ENCODE peak calls at places on chromosomes 7 and 10, in five cellular contexts. One of them, this sample, is unnamed.

GRCh38 chr7:140635821-140636220 is 4.8 kb downstream of the DENND2A start:
- DNase-seq in activated CD4-positive, alpha-beta T cell treated with anti-CD3 and anti-CD28 coated beads, Interleukin-2, amount 10 ng/mL, durations not matched to agents 7 days and 5 days: no peak
- DNase-seq in T-helper 17 cell: no peak
- DNase-seq in memory B cell: no peak
- DNase-seq in left ventricle myocardium inferior: no peak
- DNase-seq in this sample: no peak

GRCh38 chr10:90929179-90929578 is 8.3 kb upstream of the ANKRD1 start:
- DNase-seq in T-helper 17 cell: no peak
- DNase-seq in memory B cell: no peak
- DNase-seq in activated CD4-positive, alpha-beta T cell treated with anti-CD3 and anti-CD28 coated beads, Interleukin-2, amount 10 ng/mL, durations not matched to agents 7 days and 5 days: no peak
- DNase-seq in left ventricle myocardium inferior: no peak
- DNase-seq in this sample: no peak

GRCh38 chr7:158650821-158651225 is 53.8 kb downstream of the NCAPG2 start:
- DNase-seq in activated CD4-positive, alpha-beta T cell treated with anti-CD3 and anti-CD28 coated beads, Interleukin-2, amount 10 ng/mL, durations not matched to agents 7 days and 5 days: no peak
- DNase-seq in left ventricle myocardium inferior: no peak
- DNase-seq in T-helper 17 cell: no peak
- DNase-seq in memory B cell: no peak
- DNase-seq in this sample: no peak

GRCh38 chr7:38932509-38933168 is 23.6 kb upstream of the VPS41 start:
- DNase-seq in T-helper 17 cell: no peak
- DNase-seq in left ventricle myocardium inferior: peak
- DNase-seq in activated CD4-positive, alpha-beta T cell treated with anti-CD3 and anti-CD28 coated beads, Interleukin-2, amount 10 ng/mL, durations not matched to agents 7 days and 5 days: peak
- DNase-seq in memory B cell: peak
- DNase-seq in this sample: peak

GRCh38 chr7:135742371-135742770 is 6.2 kb downstream of the FAM180A start:
- DNase-seq in activated CD4-positive, alpha-beta T cell treated with anti-CD3 and anti-CD28 coated beads, Interleukin-2, amount 10 ng/mL, durations not matched to agents 7 days and 5 days: no peak
- DNase-seq in left ventricle myocardium inferior: no peak
- DNase-seq in T-helper 17 cell: no peak
- DNase-seq in memory B cell: no peak
- DNase-seq in this sample: no peak

GRCh38 chr7:113912881-113913280 is 5.9 kb downstream of the PPP1R3A start:
- DNase-seq in left ventricle myocardium inferior: no peak
- DNase-seq in T-helper 17 cell: no peak
- DNase-seq in memory B cell: no peak
- DNase-seq in activated CD4-positive, alpha-beta T cell treated with anti-CD3 and anti-CD28 coated beads, Interleukin-2, amount 10 ng/mL, durations not matched to agents 7 days and 5 days: no peak
- DNase-seq in this sample: no peak

GRCh38 chr7:112173214-112173905 is 32.8 kb downstream of the DOCK4 start:
- DNase-seq in left ventricle myocardium inferior: no peak
- DNase-seq in memory B cell: no peak
- DNase-seq in T-helper 17 cell: no peak
- DNase-seq in activated CD4-positive, alpha-beta T cell treated with anti-CD3 and anti-CD28 coated beads, Interleukin-2, amount 10 ng/mL, durations not matched to agents 7 days and 5 days: no peak
- DNase-seq in this sample: no peak

GRCh38 chr10:125127110-125127509 is 33.3 kb downstream of the CTBP2 start:
- DNase-seq in activated CD4-positive, alpha-beta T cell treated with anti-CD3 and anti-CD28 coated beads, Interleukin-2, amount 10 ng/mL, durations not matched to agents 7 days and 5 days: no peak
- DNase-seq in left ventricle myocardium inferior: no peak
- DNase-seq in memory B cell: no peak
- DNase-seq in T-helper 17 cell: no peak
- DNase-seq in this sample: no peak

GRCh38 chr10:131655101-131655849 is 245.5 kb upstream of the PPP2R2D start:
- DNase-seq in activated CD4-positive, alpha-beta T cell treated with anti-CD3 and anti-CD28 coated beads, Interleukin-2, amount 10 ng/mL, durations not matched to agents 7 days and 5 days: no peak
- DNase-seq in left ventricle myocardium inferior: no peak
- DNase-seq in memory B cell: no peak
- DNase-seq in T-helper 17 cell: no peak
- DNase-seq in this sample: no peak

GRCh38 chr7:155357573-155358041 is 59.9 kb downstream of the INSIG1 start:
- DNase-seq in T-helper 17 cell: no peak
- DNase-seq in memory B cell: no peak
- DNase-seq in activated CD4-positive, alpha-beta T cell treated with anti-CD3 and anti-CD28 coated beads, Interleukin-2, amount 10 ng/mL, durations not matched to agents 7 days and 5 days: no peak
- DNase-seq in left ventricle myocardium inferior: no peak
- DNase-seq in this sample: no peak

GRCh38 chr7:140035400-140036223 is 27.1 kb downstream of the PARP12 start:
- DNase-seq in left ventricle myocardium inferior: no peak
- DNase-seq in memory B cell: no peak
- DNase-seq in activated CD4-positive, alpha-beta T cell treated with anti-CD3 and anti-CD28 coated beads, Interleukin-2, amount 10 ng/mL, durations not matched to agents 7 days and 5 days: no peak
- DNase-seq in T-helper 17 cell: no peak
- DNase-seq in this sample: no peak

GRCh38 chr10:20004087-20004523 is 187.9 kb downstream of the PLXDC2 start:
- DNase-seq in left ventricle myocardium inferior: peak
- DNase-seq in activated CD4-positive, alpha-beta T cell treated with anti-CD3 and anti-CD28 coated beads, Interleukin-2, amount 10 ng/mL, durations not matched to agents 7 days and 5 days: no peak
- DNase-seq in memory B cell: no peak
- DNase-seq in T-helper 17 cell: no peak
- DNase-seq in this sample: no peak

GRCh38 chr7:94580601-94581000 is 71.0 kb downstream of the CASD1 start:
- DNase-seq in activated CD4-positive, alpha-beta T cell treated with anti-CD3 and anti-CD28 coated beads, Interleukin-2, amount 10 ng/mL, durations not matched to agents 7 days and 5 days: no peak
- DNase-seq in T-helper 17 cell: no peak
- DNase-seq in memory B cell: no peak
- DNase-seq in left ventricle myocardium inferior: no peak
- DNase-seq in this sample: no peak

GRCh38 chr7:69457912-69458491 is 140.3 kb upstream of the AUTS2 start:
- DNase-seq in T-helper 17 cell: no peak
- DNase-seq in left ventricle myocardium inferior: peak
- DNase-seq in memory B cell: no peak
- DNase-seq in activated CD4-positive, alpha-beta T cell treated with anti-CD3 and anti-CD28 coated beads, Interleukin-2, amount 10 ng/mL, durations not matched to agents 7 days and 5 days: no peak
- DNase-seq in this sample: no peak

GRCh38 chr10:132387723-132388210 is 9.2 kb upstream of the PWWP2B start:
- DNase-seq in memory B cell: peak
- DNase-seq in left ventricle myocardium inferior: peak
- DNase-seq in T-helper 17 cell: peak
- DNase-seq in activated CD4-positive, alpha-beta T cell treated with anti-CD3 and anti-CD28 coated beads, Interleukin-2, amount 10 ng/mL, durations not matched to agents 7 days and 5 days: peak
- DNase-seq in this sample: peak

GRCh38 chr10:84540022-84540616 is 211.7 kb downstream of the CCSER2 start:
- DNase-seq in memory B cell: no peak
- DNase-seq in T-helper 17 cell: no peak
- DNase-seq in activated CD4-positive, alpha-beta T cell treated with anti-CD3 and anti-CD28 coated beads, Interleukin-2, amount 10 ng/mL, durations not matched to agents 7 days and 5 days: no peak
- DNase-seq in left ventricle myocardium inferior: no peak
- DNase-seq in this sample: no peak

GRCh38 chr7:30888783-30889182 is 22.9 kb upstream of the AQP1 start:
- DNase-seq in memory B cell: no peak
- DNase-seq in T-helper 17 cell: no peak
- DNase-seq in left ventricle myocardium inferior: no peak
- DNase-seq in activated CD4-positive, alpha-beta T cell treated with anti-CD3 and anti-CD28 coated beads, Interleukin-2, amount 10 ng/mL, durations not matched to agents 7 days and 5 days: no peak
- DNase-seq in this sample: no peak

GRCh38 chr7:151351027-151351426 is 9.4 kb downstream of the NUB1 start:
- DNase-seq in activated CD4-positive, alpha-beta T cell treated with anti-CD3 and anti-CD28 coated beads, Interleukin-2, amount 10 ng/mL, durations not matched to agents 7 days and 5 days: peak
- DNase-seq in left ventricle myocardium inferior: no peak
- DNase-seq in memory B cell: no peak
- DNase-seq in T-helper 17 cell: no peak
- DNase-seq in this sample: no peak

GRCh38 chr7:151034312-151035023 is 6.2 kb downstream of the ABCB8 start:
- DNase-seq in left ventricle myocardium inferior: no peak
- DNase-seq in T-helper 17 cell: no peak
- DNase-seq in memory B cell: no peak
- DNase-seq in activated CD4-positive, alpha-beta T cell treated with anti-CD3 and anti-CD28 coated beads, Interleukin-2, amount 10 ng/mL, durations not matched to agents 7 days and 5 days: no peak
- DNase-seq in this sample: no peak

GRCh38 chr7:21251166-21251806 is 176.6 kb upstream of the SP4 start:
- DNase-seq in left ventricle myocardium inferior: no peak
- DNase-seq in memory B cell: no peak
- DNase-seq in activated CD4-positive, alpha-beta T cell treated with anti-CD3 and anti-CD28 coated beads, Interleukin-2, amount 10 ng/mL, durations not matched to agents 7 days and 5 days: no peak
- DNase-seq in T-helper 17 cell: no peak
- DNase-seq in this sample: no peak

GRCh38 chr10:93514496-93514895 is 18.1 kb downstream of the CEP55 start:
- DNase-seq in memory B cell: no peak
- DNase-seq in T-helper 17 cell: no peak
- DNase-seq in activated CD4-positive, alpha-beta T cell treated with anti-CD3 and anti-CD28 coated beads, Interleukin-2, amount 10 ng/mL, durations not matched to agents 7 days and 5 days: no peak
- DNase-seq in left ventricle myocardium inferior: no peak
- DNase-seq in this sample: no peak